ENCODE peak calls at places on chromosomes 13 and 19, in six cellular contexts. W is ELR; L is adrenal gland; K is stimulated activated CD8-positive, alpha-beta memory T cell treated with anti-CD3 and anti-CD28 coated beads, Interleukin-2, amount 100 ng/mL, for 48 hours; J is fibroblast of the conjunctiva; R is NCI-H2171. N is an unnamed sample.

GRCh38 chr13:28464861-28465260 is 30.1 kb downstream of the FLT1 start:
- DNase-seq in W (no peak), L (no peak), K (no peak), J (no peak), R (no peak), N (no peak)

GRCh38 chr13:48000559-48001126 is 430 bp downstream of the SUCLA2 start:
- DNase-seq in W (peak; percentile 40), L (peak; percentile 21), K (peak; percentile 8), J (no peak), R (no peak), N (no peak)

GRCh38 chr19:14450168-14450874 is 17.2 kb downstream of the PKN1 start:
- DNase-seq in W (peak; percentile 78), L (peak; percentile 47), K (peak; percentile 72), J (no peak), R (no peak), N (no peak)

GRCh38 chr13:46655727-46656180 is 102.8 kb downstream of the LRCH1 start:
- DNase-seq in W (no peak), L (no peak), K (no peak), J (no peak), R (no peak), N (no peak)

GRCh38 chr13:108551674-108552073 is 77.7 kb upstream of the MYO16 start:
- DNase-seq in W (no peak), L (no peak), K (no peak), J (no peak), R (no peak), N (no peak)

GRCh38 chr13:110642291-110642981 is 27.1 kb downstream of the NAXD start:
- DNase-seq in W (no peak), L (peak; percentile 32), K (no peak), J (no peak), R (no peak), N (no peak)

GRCh38 chr13:48571121-48571901 is 38.4 kb upstream of the RCBTB2 start:
- DNase-seq in W (peak; percentile 39), L (no peak), K (no peak), J (peak; percentile 71), R (no peak), N (no peak)

GRCh38 chr19:3178377-3178972 is at the start of gene S1PR4:
- DNase-seq in W (no peak), L (no peak), K (peak; percentile 52), J (no peak), R (no peak), N (no peak)

GRCh38 chr13:90723381-90723780 is 624.1 kb upstream of the MIR17HG start:
- DNase-seq in W (no peak), L (no peak), K (no peak), J (no peak), R (no peak), N (no peak)

GRCh38 chr19:46515879-46516350 is 20.2 kb upstream of the PNMA8B start:
- DNase-seq in W (peak; percentile 68), L (no peak), K (no peak), J (peak; percentile 20), R (peak; percentile 43), N (no peak)

GRCh38 chr13:42398542-42398941 is 126.6 kb downstream of the AKAP11 start:
- DNase-seq in W (no peak), L (no peak), K (no peak), J (no peak), R (peak; percentile 37), N (no peak)

GRCh38 chr19:3114018-3114726 is 20.0 kb downstream of the GNA11 start:
- DNase-seq in W (no peak), L (no peak), K (no peak), J (no peak), R (no peak), N (no peak)

GRCh38 chr19:13149628-13150186 is 468 bp downstream of the STX10 start:
- DNase-seq in W (peak; percentile 76), L (peak; percentile 78), K (peak; percentile 32), J (no peak), R (no peak), N (no peak)

GRCh38 chr13:48504606-48505369 is 28.1 kb downstream of the RCBTB2 start:
- DNase-seq in W (no peak), L (no peak), K (no peak), J (no peak), R (no peak), N (no peak)

GRCh38 chr13:71169125-71169524 is 697.9 kb downstream of the DACH1 start:
- DNase-seq in W (no peak), L (no peak), K (no peak), J (no peak), R (peak; percentile 85), N (no peak)

GRCh38 chr19:44628793-44629192 is 14.9 kb upstream of the PVR start:
- DNase-seq in W (no peak), L (no peak), K (no peak), J (no peak), R (no peak), N (no peak)

GRCh38 chr19:28169168-28169862 is 1043.6 kb downstream of the UQCRFS1 start:
- DNase-seq in W (no peak), L (no peak), K (no peak), J (no peak), R (no peak), N (no peak)

GRCh38 chr13:73661687-73662425 is 472.3 kb downstream of the KLF12 start:
- DNase-seq in W (no peak), L (no peak), K (no peak), J (no peak), R (no peak), N (no peak)

GRCh38 chr19:9427941-9428340 is 7.4 kb downstream of the ZNF266 start:
- DNase-seq in W (no peak), L (no peak), K (no peak), J (no peak), R (no peak), N (no peak)

GRCh38 chr13:50670847-50671542 is 172.5 kb downstream of the DLEU7 start:
- DNase-seq in W (no peak), L (no peak), K (no peak), J (no peak), R (no peak), N (no peak)

GRCh38 chr13:24700539-24700938 is 20.3 kb downstream of the ATP12A start:
- DNase-seq in W (no peak), L (no peak), K (no peak), J (no peak), R (no peak), N (no peak)

GRCh38 chr19:12494260-12494860 is 9.7 kb upstream of the ZNF709 start:
- DNase-seq in W (no peak), L (no peak), K (no peak), J (no peak), R (no peak), N (no peak)

GRCh38 chr19:16445238-16446107 is 26.3 kb downstream of the EPS15L1 start:
- DNase-seq in W (peak; percentile 91), L (no peak), K (no peak), J (no peak), R (no peak), N (no peak)

GRCh38 chr13:110879482-110879881 is 35.4 kb downstream of the ANKRD10 start:
- DNase-seq in W (no peak), L (no peak), K (no peak), J (no peak), R (no peak), N (no peak)

GRCh38 chr19:5170329-5170745 is 170.3 kb downstream of the PTPRS start:
- DNase-seq in W (peak; percentile 22), L (peak; percentile 58), K (peak; percentile 47), J (no peak), R (no peak), N (no peak)

GRCh38 chr13:21957833-21958232 is 287.0 kb downstream of the FGF9 start:
- DNase-seq in W (no peak), L (no peak), K (no peak), J (no peak), R (no peak), N (no peak)

GRCh38 chr13:30697177-30697953 is 38.0 kb upstream of the ALOX5AP start:
- DNase-seq in W (no peak), L (no peak), K (no peak), J (no peak), R (no peak), N (no peak)

GRCh38 chr13:70959376-70959775 is 851.1 kb upstream of the KLHL1 start:
- DNase-seq in W (no peak), L (no peak), K (no peak), J (no peak), R (no peak), N (no peak)

GRCh38 chr13:113437408-113438010 is 15.8 kb downstream of the ADPRHL1 start:
- DNase-seq in W (peak; percentile 19), L (no peak), K (no peak), J (no peak), R (no peak), N (no peak)

GRCh38 chr19:1767464-1767933 is 14.2 kb downstream of the ONECUT3 start:
- DNase-seq in W (peak; percentile 47), L (peak; percentile 48), K (no peak), J (no peak), R (no peak), N (no peak)

GRCh38 chr13:114046447-114046846 is 72.6 kb upstream of the C13orf46 start:
- DNase-seq in W (no peak), L (no peak), K (no peak), J (no peak), R (no peak), N (no peak)

GRCh38 chr13:33235078-33235477 is 50.5 kb downstream of the STARD13 start:
- DNase-seq in W (peak; percentile 25), L (no peak), K (no peak), J (no peak), R (no peak), N (no peak)

GRCh38 chr13:99085139-99085845 is 107.4 kb upstream of the DOCK9 start:
- DNase-seq in W (no peak), L (no peak), K (no peak), J (no peak), R (no peak), N (no peak)

GRCh38 chr13:97879646-97880297 is 73.7 kb upstream of the IPO5 start:
- DNase-seq in W (peak; percentile 94), L (no peak), K (no peak), J (peak; percentile 75), R (no peak), N (no peak)

GRCh38 chr19:3431760-3432397 is 48.4 kb downstream of the SMIM24 start:
- DNase-seq in W (no peak), L (no peak), K (no peak), J (no peak), R (no peak), N (no peak)

GRCh38 chr13:33281951-33282595 is 3.5 kb downstream of the STARD13 start:
- DNase-seq in W (peak; percentile 96), L (no peak), K (no peak), J (no peak), R (no peak), N (no peak)

GRCh38 chr19:12913011-12913561 is 6.0 kb downstream of the SYCE2 start:
- DNase-seq in W (peak; percentile 20), L (peak; percentile 64), K (no peak), J (peak; percentile 33), R (peak; percentile 96), N (peak; percentile 80)

N was measured in SHP77 treated with DMSO at 0.1 percent for 48 hours.